ENCODE peak calls at places on chromosome 15, in four cellular contexts. F is NCI-H1417, H is EH, V is A549. E is an unnamed sample.
A peak's percentile ranks its signal among the peaks of the same experiment; 100 is the strongest.

GRCh38 chr15:77749236-77749997 is 116.7 kb upstream of the LINGO1 start:
- DNase-seq in F (no peak), H (no peak), V (no peak), E (no peak)

GRCh38 chr15:82715003-82715402 is 5.3 kb upstream of the AP3B2 start:
- DNase-seq in F (no peak), H (no peak), V (no peak), E (no peak)

GRCh38 chr15:91100561-91101355 is 701 bp downstream of the SV2B start:
- DNase-seq in F (peak; percentile 43), H (peak; percentile 11), V (no peak), E (peak; percentile 7)

GRCh38 chr15:73286356-73286755 is 82.4 kb downstream of the HCN4 start:
- DNase-seq in F (no peak), H (no peak), V (no peak), E (no peak)

GRCh38 chr15:71743861-71744382 is 66.4 kb upstream of the NR2E3 start:
- DNase-seq in F (peak; percentile 64), H (peak; percentile 73), V (no peak), E (peak; percentile 73)

GRCh38 chr15:47460775-47461174 is 256.5 kb upstream of the SEMA6D start:
- DNase-seq in F (no peak), H (no peak), V (no peak), E (peak; percentile 28)

GRCh38 chr15:74196175-74196574 is 6.4 kb downstream of the STRA6 start:
- DNase-seq in F (peak; percentile 69), H (peak; percentile 98), V (peak; percentile 55), E (peak; percentile 25)

GRCh38 chr15:80105193-80105984 is 45.9 kb downstream of the ZFAND6 start:
- DNase-seq in F (no peak), H (peak; percentile 71), V (no peak), E (peak; percentile 29)

GRCh38 chr15:63708141-63708772 is 111.1 kb downstream of the FBXL22 start:
- DNase-seq in F (no peak), H (no peak), V (no peak), E (peak; percentile 32)

GRCh38 chr15:52137432-52138357 is 25.1 kb upstream of the BCL2L10 start:
- DNase-seq in F (no peak), H (no peak), V (no peak), E (no peak)

GRCh38 chr15:63587527-63587926 is 9.7 kb upstream of the FBXL22 start:
- DNase-seq in F (no peak), H (peak; percentile 49), V (no peak), E (no peak)

GRCh38 chr15:59035157-59035556 is 47.7 kb downstream of the RNF111 start:
- DNase-seq in F (no peak), H (no peak), V (no peak), E (no peak)

GRCh38 chr15:95125803-95126202 is 894.4 kb downstream of the MCTP2 start:
- DNase-seq in F (no peak), H (no peak), V (no peak), E (no peak)

GRCh38 chr15:81108427-81108826 is 25.6 kb upstream of the CFAP161 start:
- DNase-seq in F (no peak), H (peak; percentile 11), V (no peak), E (peak; percentile 66)

GRCh38 chr15:33468740-33469139 is 158.0 kb downstream of the RYR3 start:
- DNase-seq in F (no peak), H (no peak), V (no peak), E (no peak)

GRCh38 chr15:49832421-49832980 is 211.7 kb downstream of the DTWD1 start:
- DNase-seq in F (no peak), H (no peak), V (no peak), E (peak; percentile 6)

GRCh38 chr15:48177875-48178611 is at the start of gene MYEF2:
- DNase-seq in F (peak; percentile 75), H (peak; percentile 70), V (peak; percentile 44), E (peak; percentile 90)

GRCh38 chr15:77860101-77860691 is 217.3 kb downstream of the TBC1D2B start:
- DNase-seq in F (no peak), H (no peak), V (no peak), E (no peak)

GRCh38 chr15:78093242-78094020 is 1.1 kb downstream of the SH2D7 start:
- DNase-seq in F (no peak), H (peak; percentile 91), V (no peak), E (no peak)

GRCh38 chr15:92733934-92734521 is 78.5 kb upstream of the FAM174B start:
- DNase-seq in F (peak; percentile 24), H (peak; percentile 30), V (peak; percentile 48), E (peak; percentile 43)

GRCh38 chr15:101652783-101653430 is 726 bp upstream of the TM2D3 start:
- DNase-seq in F (no peak), H (peak; percentile 24), V (no peak), E (no peak)

GRCh38 chr15:47750030-47750739 is 32.9 kb downstream of the SEMA6D start:
- DNase-seq in F (no peak), H (peak; percentile 87), V (no peak), E (peak; percentile 86)

GRCh38 chr15:67792250-67792942 is 32.9 kb upstream of the SKOR1 start:
- DNase-seq in F (no peak), H (peak; percentile 15), V (no peak), E (no peak)